ENCODE peak calls at places on chromosomes 12 and 14, in ten cellular contexts. One of them, this sample, is unnamed.

GRCh38 chr14:103483600-103483999 is 39.0 kb downstream of the CKB start:
- DNase-seq in epithelial cell of esophagus: peak
- DNase-seq in MM.1S: no peak
- DNase-seq in AG09309: peak
- DNase-seq in DND-41: no peak
- DNase-seq in K562: no peak
- DNase-seq in AG10803: peak
- DNase-seq in endothelial cell of umbilical vein: peak
- DNase-seq in IMR-90: peak
- DNase-seq in Peyer's patch: peak
- DNase-seq in this sample: peak

GRCh38 chr12:46401703-46402102 is 29.1 kb upstream of the SLC38A2 start:
- DNase-seq in epithelial cell of esophagus: no peak
- DNase-seq in MM.1S: no peak
- DNase-seq in AG09309: no peak
- DNase-seq in DND-41: peak
- DNase-seq in K562: no peak
- DNase-seq in AG10803: peak
- DNase-seq in endothelial cell of umbilical vein: peak
- DNase-seq in IMR-90: peak
- DNase-seq in Peyer's patch: no peak
- DNase-seq in this sample: peak

GRCh38 chr12:25328082-25328712 is 77.5 kb upstream of the KRAS start:
- DNase-seq in epithelial cell of esophagus: peak
- DNase-seq in MM.1S: no peak
- DNase-seq in AG09309: no peak
- DNase-seq in DND-41: no peak
- DNase-seq in K562: no peak
- DNase-seq in AG10803: no peak
- DNase-seq in endothelial cell of umbilical vein: no peak
- DNase-seq in IMR-90: peak
- DNase-seq in Peyer's patch: peak
- DNase-seq in this sample: peak

GRCh38 chr14:81363746-81364400 is 36.3 kb downstream of the STON2 start:
- DNase-seq in epithelial cell of esophagus: peak
- DNase-seq in MM.1S: no peak
- DNase-seq in AG09309: no peak
- DNase-seq in DND-41: no peak
- DNase-seq in K562: no peak
- DNase-seq in AG10803: peak
- DNase-seq in endothelial cell of umbilical vein: no peak
- DNase-seq in IMR-90: no peak
- DNase-seq in Peyer's patch: no peak
- DNase-seq in this sample: peak

GRCh38 chr12:113030875-113031525 is 25.5 kb upstream of the DTX1 start:
- DNase-seq in epithelial cell of esophagus: peak
- DNase-seq in MM.1S: peak
- DNase-seq in AG09309: peak
- DNase-seq in DND-41: peak
- DNase-seq in K562: peak
- DNase-seq in AG10803: peak
- DNase-seq in endothelial cell of umbilical vein: peak
- DNase-seq in IMR-90: peak
- DNase-seq in Peyer's patch: peak
- DNase-seq in this sample: peak

GRCh38 chr12:123990512-123990911 is 17.5 kb downstream of the ZNF664 start:
- DNase-seq in epithelial cell of esophagus: no peak
- DNase-seq in MM.1S: no peak
- DNase-seq in AG09309: no peak
- DNase-seq in DND-41: no peak
- DNase-seq in K562: no peak
- DNase-seq in AG10803: peak
- DNase-seq in endothelial cell of umbilical vein: peak
- DNase-seq in IMR-90: peak
- DNase-seq in Peyer's patch: no peak
- DNase-seq in this sample: peak

GRCh38 chr12:132385923-132386751 is 56.7 kb upstream of the GALNT9 start:
- DNase-seq in epithelial cell of esophagus: no peak
- DNase-seq in MM.1S: no peak
- DNase-seq in AG09309: no peak
- DNase-seq in DND-41: no peak
- DNase-seq in K562: no peak
- DNase-seq in AG10803: no peak
- DNase-seq in endothelial cell of umbilical vein: no peak
- DNase-seq in IMR-90: no peak
- DNase-seq in Peyer's patch: no peak
- DNase-seq in this sample: no peak

GRCh38 chr12:106954462-106955376 is 988 bp upstream of the TMEM263 start:
- DNase-seq in epithelial cell of esophagus: no peak
- DNase-seq in MM.1S: peak
- DNase-seq in AG09309: no peak
- DNase-seq in DND-41: no peak
- DNase-seq in K562: peak
- DNase-seq in AG10803: peak
- DNase-seq in endothelial cell of umbilical vein: peak
- DNase-seq in IMR-90: peak
- DNase-seq in Peyer's patch: peak
- DNase-seq in this sample: peak

GRCh38 chr12:105960319-105961076 is 178.3 kb downstream of the NUAK1 start:
- DNase-seq in epithelial cell of esophagus: peak
- DNase-seq in MM.1S: no peak
- DNase-seq in AG09309: no peak
- DNase-seq in DND-41: no peak
- DNase-seq in K562: no peak
- DNase-seq in AG10803: peak
- DNase-seq in endothelial cell of umbilical vein: peak
- DNase-seq in IMR-90: no peak
- DNase-seq in Peyer's patch: no peak
- DNase-seq in this sample: no peak

GRCh38 chr12:77767756-77768343 is 62.8 kb upstream of the NAV3 start:
- DNase-seq in epithelial cell of esophagus: no peak
- DNase-seq in MM.1S: no peak
- DNase-seq in AG09309: no peak
- DNase-seq in DND-41: no peak
- DNase-seq in K562: no peak
- DNase-seq in AG10803: no peak
- DNase-seq in endothelial cell of umbilical vein: no peak
- DNase-seq in IMR-90: no peak
- DNase-seq in Peyer's patch: no peak
- DNase-seq in this sample: no peak

GRCh38 chr12:10720974-10721565 is 2.1 kb downstream of the YBX3 start:
- DNase-seq in epithelial cell of esophagus: no peak
- DNase-seq in MM.1S: no peak
- DNase-seq in AG09309: no peak
- DNase-seq in DND-41: peak
- DNase-seq in K562: peak
- DNase-seq in AG10803: no peak
- DNase-seq in endothelial cell of umbilical vein: peak
- DNase-seq in IMR-90: no peak
- DNase-seq in Peyer's patch: no peak
- DNase-seq in this sample: no peak

GRCh38 chr14:70192915-70193314 is 4.2 kb upstream of the SLC8A3 start:
- DNase-seq in epithelial cell of esophagus: no peak
- DNase-seq in MM.1S: no peak
- DNase-seq in AG09309: no peak
- DNase-seq in DND-41: peak
- DNase-seq in K562: peak
- DNase-seq in AG10803: no peak
- DNase-seq in endothelial cell of umbilical vein: no peak
- DNase-seq in IMR-90: no peak
- DNase-seq in Peyer's patch: no peak
- DNase-seq in this sample: no peak

DNA sequence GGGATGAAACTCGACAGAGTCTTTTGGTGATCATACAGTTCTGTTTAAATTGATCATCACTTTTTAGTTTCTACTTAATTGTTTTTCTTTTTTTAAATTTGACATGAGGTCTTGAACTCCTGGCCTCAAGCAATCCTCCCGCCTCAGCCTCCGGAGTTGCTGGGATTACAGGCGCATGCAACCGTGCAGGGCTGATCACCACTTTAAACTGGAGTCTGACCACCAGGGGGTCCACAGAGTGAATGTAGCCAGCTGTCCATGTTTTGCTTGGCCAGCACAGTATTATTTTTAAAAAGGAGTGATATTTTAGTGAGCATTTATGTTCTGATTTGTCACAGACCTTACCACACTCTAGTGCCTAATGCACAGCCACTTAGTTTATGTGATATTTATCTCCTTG is 10.7 kb downstream of the DAAM1 start:
- DNase-seq in epithelial cell of esophagus: no peak
- DNase-seq in MM.1S: no peak
- DNase-seq in AG09309: no peak
- DNase-seq in DND-41: no peak
- DNase-seq in K562: peak
- DNase-seq in AG10803: no peak
- DNase-seq in endothelial cell of umbilical vein: no peak
- DNase-seq in IMR-90: no peak
- DNase-seq in Peyer's patch: no peak
- DNase-seq in this sample: no peak
- TF ChIP-seq CTCF in epithelial cell of esophagus: no peak
- TF ChIP-seq CTCF in MM.1S: no peak
- TF ChIP-seq CTCF in AG09309: no peak
- TF ChIP-seq CTCF in DND-41: no peak
- TF ChIP-seq CTCF in K562: peak
- TF ChIP-seq CTCF in AG10803: peak
- TF ChIP-seq CTCF in endothelial cell of umbilical vein: no peak
- TF ChIP-seq CTCF in IMR-90: peak
- TF ChIP-seq CTCF in Peyer's patch: no peak
- TF ChIP-seq CTCF in this sample: no peak

DNA sequence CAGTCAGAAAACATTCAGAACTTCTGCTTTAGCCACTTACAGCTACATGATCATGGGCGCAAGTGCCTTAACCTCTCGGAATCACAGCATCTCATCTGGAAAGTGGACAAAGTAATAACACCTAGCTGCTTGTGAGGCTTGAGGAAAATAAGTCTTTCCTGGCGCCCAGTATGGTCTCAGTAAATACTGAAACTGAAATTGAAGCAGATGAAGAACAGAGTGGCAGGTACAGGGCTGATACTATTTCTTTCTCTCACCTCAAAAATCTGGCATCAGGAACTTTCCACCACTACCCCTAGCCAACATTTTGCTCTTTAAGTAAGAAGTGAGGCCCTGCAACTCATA is 129.6 kb upstream of the FUT8 start:
- DNase-seq in epithelial cell of esophagus: no peak
- DNase-seq in MM.1S: peak
- DNase-seq in AG09309: no peak
- DNase-seq in DND-41: no peak
- DNase-seq in K562: no peak
- DNase-seq in AG10803: no peak
- DNase-seq in endothelial cell of umbilical vein: no peak
- DNase-seq in IMR-90: no peak
- DNase-seq in Peyer's patch: no peak
- DNase-seq in this sample: no peak
- H3K4me3 ChIP-seq in epithelial cell of esophagus: no peak
- H3K4me3 ChIP-seq in MM.1S: peak
- H3K4me3 ChIP-seq in AG09309: no peak
- H3K4me3 ChIP-seq in DND-41: no peak
- H3K4me3 ChIP-seq in K562: no peak
- H3K4me3 ChIP-seq in AG10803: peak
- H3K4me3 ChIP-seq in endothelial cell of umbilical vein: no peak
- H3K4me3 ChIP-seq in IMR-90: no peak
- H3K4me3 ChIP-seq in Peyer's patch: peak
- H3K4me3 ChIP-seq in this sample: no peak

GRCh38 chr12:100199347-100200136 is 1.1 kb upstream of the ACTR6 start:
- DNase-seq in epithelial cell of esophagus: peak
- DNase-seq in MM.1S: peak
- DNase-seq in AG09309: no peak
- DNase-seq in DND-41: peak
- DNase-seq in K562: peak
- DNase-seq in AG10803: peak
- DNase-seq in endothelial cell of umbilical vein: peak
- DNase-seq in IMR-90: no peak
- DNase-seq in Peyer's patch: peak
- DNase-seq in this sample: no peak

GRCh38 chr12:100197486-100197885 is 3.1 kb upstream of the ACTR6 start:
- DNase-seq in epithelial cell of esophagus: peak
- DNase-seq in MM.1S: no peak
- DNase-seq in AG09309: no peak
- DNase-seq in DND-41: no peak
- DNase-seq in K562: no peak
- DNase-seq in AG10803: no peak
- DNase-seq in endothelial cell of umbilical vein: no peak
- DNase-seq in IMR-90: no peak
- DNase-seq in Peyer's patch: no peak
- DNase-seq in this sample: no peak

GRCh38 chr12:100201604-100202423 is 1.2 kb downstream of the ACTR6 start:
- DNase-seq in epithelial cell of esophagus: no peak
- DNase-seq in MM.1S: no peak
- DNase-seq in AG09309: no peak
- DNase-seq in DND-41: no peak
- DNase-seq in K562: peak
- DNase-seq in AG10803: no peak
- DNase-seq in endothelial cell of umbilical vein: no peak
- DNase-seq in IMR-90: no peak
- DNase-seq in Peyer's patch: no peak
- DNase-seq in this sample: no peak

GRCh38 chr12:100199023-100199346 is 1.6 kb upstream of the ACTR6 start:
- DNase-seq in epithelial cell of esophagus: no peak
- DNase-seq in MM.1S: no peak
- DNase-seq in AG09309: no peak
- DNase-seq in DND-41: no peak
- DNase-seq in K562: no peak
- DNase-seq in AG10803: no peak
- DNase-seq in endothelial cell of umbilical vein: no peak
- DNase-seq in IMR-90: no peak
- DNase-seq in Peyer's patch: no peak
- DNase-seq in this sample: no peak

GRCh38 chr12:100200450-100201181 is at the start of gene ACTR6:
- DNase-seq in epithelial cell of esophagus: peak
- DNase-seq in MM.1S: peak
- DNase-seq in AG09309: peak
- DNase-seq in DND-41: peak
- DNase-seq in K562: peak
- DNase-seq in AG10803: peak
- DNase-seq in endothelial cell of umbilical vein: peak
- DNase-seq in IMR-90: peak
- DNase-seq in Peyer's patch: peak
- DNase-seq in this sample: peak
- TF ChIP-seq CTCF in epithelial cell of esophagus: no peak
- TF ChIP-seq CTCF in MM.1S: no peak
- TF ChIP-seq CTCF in AG09309: no peak
- TF ChIP-seq CTCF in DND-41: peak
- TF ChIP-seq CTCF in K562: no peak
- TF ChIP-seq CTCF in AG10803: no peak
- TF ChIP-seq CTCF in endothelial cell of umbilical vein: no peak
- TF ChIP-seq CTCF in IMR-90: no peak
- TF ChIP-seq CTCF in Peyer's patch: peak
- TF ChIP-seq CTCF in this sample: no peak

DNA sequence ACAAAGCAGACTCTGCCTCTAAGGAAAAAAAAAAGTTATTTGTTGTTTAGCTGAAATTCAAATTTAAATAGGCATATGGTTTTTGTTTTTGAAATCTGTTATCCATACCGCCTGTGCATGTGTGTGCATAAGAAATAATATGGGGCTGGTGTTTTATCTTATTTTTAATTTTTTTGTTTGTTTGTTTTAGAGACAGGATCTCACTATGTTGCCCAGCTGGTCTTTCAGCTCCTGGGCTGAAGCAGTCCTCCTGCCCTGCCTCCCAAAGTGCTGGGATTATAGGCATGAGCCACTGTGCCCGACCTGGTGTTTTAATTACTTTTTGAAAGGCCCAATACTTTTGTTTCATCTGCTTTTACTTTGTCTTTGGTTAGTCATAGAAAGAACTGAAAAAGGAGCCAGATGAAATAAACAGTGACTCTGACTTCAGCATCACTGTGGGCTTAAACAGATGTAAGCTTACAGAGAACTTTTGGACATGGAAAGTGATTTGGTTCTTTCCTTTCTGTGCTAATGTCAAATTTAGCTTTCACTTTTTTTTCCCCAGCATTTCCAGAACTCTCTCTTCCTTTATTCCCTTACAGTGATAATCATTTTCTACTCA is 37.2 kb downstream of the SUPT16H start:
- DNase-seq in epithelial cell of esophagus: no peak
- DNase-seq in MM.1S: no peak
- DNase-seq in AG09309: peak
- DNase-seq in DND-41: no peak
- DNase-seq in K562: no peak
- DNase-seq in AG10803: peak
- DNase-seq in endothelial cell of umbilical vein: no peak
- DNase-seq in IMR-90: peak
- DNase-seq in Peyer's patch: no peak
- DNase-seq in this sample: peak
- H3K4me3 ChIP-seq in epithelial cell of esophagus: no peak
- H3K4me3 ChIP-seq in MM.1S: no peak
- H3K4me3 ChIP-seq in AG09309: no peak
- H3K4me3 ChIP-seq in DND-41: no peak
- H3K4me3 ChIP-seq in K562: no peak
- H3K4me3 ChIP-seq in AG10803: no peak
- H3K4me3 ChIP-seq in endothelial cell of umbilical vein: no peak
- H3K4me3 ChIP-seq in IMR-90: no peak
- H3K4me3 ChIP-seq in Peyer's patch: no peak
- H3K4me3 ChIP-seq in this sample: no peak

This sample was measured in fibroblast of mammary gland.